ENCODE peak calls at places on chromosomes 3 and 15, in eight cellular contexts. One of them, this sample, is unnamed.

GRCh38 chr15:56496635-56497034 is 31.7 kb upstream of the MNS1 start:
- DNase-seq in HepG2: peak
- DNase-seq in stomach: no peak
- DNase-seq in SK-N-SH: peak
- DNase-seq in transverse colon: no peak
- DNase-seq in ovary: no peak
- DNase-seq in tibial nerve: no peak
- DNase-seq in suprapubic skin: no peak
- DNase-seq in this sample: no peak

GRCh38 chr3:50189274-50189673 is 2.1 kb upstream of the GNAT1 start:
- DNase-seq in HepG2: peak
- DNase-seq in stomach: peak
- DNase-seq in SK-N-SH: peak
- DNase-seq in transverse colon: peak
- DNase-seq in ovary: peak
- DNase-seq in tibial nerve: peak
- DNase-seq in suprapubic skin: no peak
- DNase-seq in this sample: peak

GRCh38 chr15:99157456-99157855 is 52.6 kb downstream of the SYNM start:
- DNase-seq in HepG2: no peak
- DNase-seq in stomach: no peak
- DNase-seq in SK-N-SH: no peak
- DNase-seq in transverse colon: no peak
- DNase-seq in ovary: no peak
- DNase-seq in tibial nerve: no peak
- DNase-seq in suprapubic skin: no peak
- DNase-seq in this sample: no peak

GRCh38 chr15:85934691-85935090 is 140.0 kb upstream of the KLHL25 start:
- DNase-seq in HepG2: no peak
- DNase-seq in stomach: no peak
- DNase-seq in SK-N-SH: no peak
- DNase-seq in transverse colon: no peak
- DNase-seq in ovary: no peak
- DNase-seq in tibial nerve: no peak
- DNase-seq in suprapubic skin: no peak
- DNase-seq in this sample: no peak

GRCh38 chr15:39495871-39496459 is 84.9 kb upstream of the THBS1 start:
- DNase-seq in HepG2: no peak
- DNase-seq in stomach: no peak
- DNase-seq in SK-N-SH: no peak
- DNase-seq in transverse colon: no peak
- DNase-seq in ovary: no peak
- DNase-seq in tibial nerve: no peak
- DNase-seq in suprapubic skin: no peak
- DNase-seq in this sample: no peak

GRCh38 chr3:66153961-66154923 is 66.6 kb upstream of the SLC25A26 start:
- DNase-seq in HepG2: no peak
- DNase-seq in stomach: no peak
- DNase-seq in SK-N-SH: peak
- DNase-seq in transverse colon: no peak
- DNase-seq in ovary: peak
- DNase-seq in tibial nerve: no peak
- DNase-seq in suprapubic skin: no peak
- DNase-seq in this sample: no peak

GRCh38 chr15:88658972-88659931 is 20.4 kb downstream of the ISG20 start:
- DNase-seq in HepG2: no peak
- DNase-seq in stomach: peak
- DNase-seq in SK-N-SH: no peak
- DNase-seq in transverse colon: no peak
- DNase-seq in ovary: no peak
- DNase-seq in tibial nerve: no peak
- DNase-seq in suprapubic skin: no peak
- DNase-seq in this sample: peak

GRCh38 chr3:31462050-31462569 is 70.6 kb upstream of the STT3B start:
- DNase-seq in HepG2: peak
- DNase-seq in stomach: no peak
- DNase-seq in SK-N-SH: no peak
- DNase-seq in transverse colon: peak
- DNase-seq in ovary: no peak
- DNase-seq in tibial nerve: no peak
- DNase-seq in suprapubic skin: no peak
- DNase-seq in this sample: no peak

GRCh38 chr3:107377151-107377550 is at the start of gene CCDC54:
- DNase-seq in HepG2: no peak
- DNase-seq in stomach: no peak
- DNase-seq in SK-N-SH: no peak
- DNase-seq in transverse colon: no peak
- DNase-seq in ovary: no peak
- DNase-seq in tibial nerve: no peak
- DNase-seq in suprapubic skin: no peak
- DNase-seq in this sample: no peak

GRCh38 chr3:119418641-119419040 is 44.8 kb downstream of the TMEM39A start:
- DNase-seq in HepG2: no peak
- DNase-seq in stomach: no peak
- DNase-seq in SK-N-SH: no peak
- DNase-seq in transverse colon: no peak
- DNase-seq in ovary: no peak
- DNase-seq in tibial nerve: no peak
- DNase-seq in suprapubic skin: no peak
- DNase-seq in this sample: no peak

GRCh38 chr3:119418091-119418512 is 45.3 kb downstream of the TMEM39A start:
- DNase-seq in HepG2: no peak
- DNase-seq in stomach: no peak
- DNase-seq in SK-N-SH: no peak
- DNase-seq in transverse colon: no peak
- DNase-seq in ovary: no peak
- DNase-seq in tibial nerve: no peak
- DNase-seq in suprapubic skin: no peak
- DNase-seq in this sample: no peak

GRCh38 chr3:119420196-119420595 is 43.2 kb downstream of the TMEM39A start:
- DNase-seq in HepG2: no peak
- DNase-seq in stomach: no peak
- DNase-seq in SK-N-SH: no peak
- DNase-seq in transverse colon: no peak
- DNase-seq in ovary: no peak
- DNase-seq in tibial nerve: no peak
- DNase-seq in suprapubic skin: no peak
- DNase-seq in this sample: no peak
- TF ChIP-seq EP300 in HepG2: no peak
- TF ChIP-seq EP300 in stomach: no peak
- TF ChIP-seq EP300 in SK-N-SH: no peak
- TF ChIP-seq EP300 in transverse colon: no peak
- TF ChIP-seq EP300 in ovary: no peak
- TF ChIP-seq EP300 in tibial nerve: no peak
- TF ChIP-seq EP300 in suprapubic skin: no peak
- TF ChIP-seq EP300 in this sample: no peak

GRCh38 chr3:14143271-14143605 is 18.4 kb downstream of the TMEM43 start:
- DNase-seq in HepG2: no peak
- DNase-seq in stomach: no peak
- DNase-seq in SK-N-SH: no peak
- DNase-seq in transverse colon: no peak
- DNase-seq in ovary: no peak
- DNase-seq in tibial nerve: no peak
- DNase-seq in suprapubic skin: no peak
- DNase-seq in this sample: no peak
- H3K27ac ChIP-seq in HepG2: peak
- H3K27ac ChIP-seq in stomach: no peak
- H3K27ac ChIP-seq in SK-N-SH: peak
- H3K27ac ChIP-seq in transverse colon: peak
- H3K27ac ChIP-seq in ovary: peak
- H3K27ac ChIP-seq in tibial nerve: peak
- H3K27ac ChIP-seq in suprapubic skin: peak
- H3K27ac ChIP-seq in this sample: peak

GRCh38 chr3:115986555-115987207 is 363.4 kb downstream of the GAP43 start:
- DNase-seq in HepG2: peak
- DNase-seq in stomach: no peak
- DNase-seq in SK-N-SH: peak
- DNase-seq in transverse colon: no peak
- DNase-seq in ovary: no peak
- DNase-seq in tibial nerve: no peak
- DNase-seq in suprapubic skin: no peak
- DNase-seq in this sample: no peak
- TF ChIP-seq CTCF in HepG2: peak
- TF ChIP-seq CTCF in stomach: no peak
- TF ChIP-seq CTCF in SK-N-SH: peak
- TF ChIP-seq CTCF in transverse colon: peak
- TF ChIP-seq CTCF in ovary: no peak
- TF ChIP-seq CTCF in tibial nerve: no peak
- TF ChIP-seq CTCF in suprapubic skin: no peak
- TF ChIP-seq CTCF in this sample: no peak

DNA sequence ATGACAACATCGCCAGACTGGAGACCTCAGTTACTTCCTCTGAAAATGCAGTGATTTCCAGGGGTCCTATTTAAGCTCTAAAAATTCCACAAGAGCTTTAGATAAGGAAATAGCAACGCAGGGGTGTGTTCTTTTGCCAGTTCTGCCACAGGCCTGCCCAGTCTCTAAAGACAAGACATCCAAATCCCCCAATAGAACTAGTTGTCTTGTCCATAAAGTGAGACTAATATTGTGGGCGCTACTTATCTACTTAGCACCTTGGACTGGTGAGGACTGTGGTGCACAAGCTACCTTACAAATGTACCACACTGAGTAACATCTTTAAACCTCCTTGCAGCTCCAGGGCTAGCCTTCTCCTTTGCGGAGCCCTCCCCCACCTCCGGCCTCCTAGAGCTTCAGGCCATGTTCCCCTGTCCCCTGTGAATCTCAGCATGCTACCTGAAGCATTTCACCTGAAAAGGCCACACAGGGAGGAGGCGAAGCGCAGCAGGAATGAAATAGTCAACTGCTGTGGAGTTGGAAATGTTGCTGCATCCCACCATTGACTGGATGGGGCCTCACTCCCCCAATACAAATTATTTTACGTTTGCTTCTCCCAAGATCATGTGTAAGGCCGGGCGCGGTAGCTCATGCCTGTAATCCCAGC is 9.6 kb upstream of the LRRC2 start:
- DNase-seq in HepG2: no peak
- DNase-seq in stomach: no peak
- DNase-seq in SK-N-SH: no peak
- DNase-seq in transverse colon: no peak
- DNase-seq in ovary: no peak
- DNase-seq in tibial nerve: no peak
- DNase-seq in suprapubic skin: no peak
- DNase-seq in this sample: no peak
- TF ChIP-seq EP300 in HepG2: no peak
- TF ChIP-seq EP300 in stomach: no peak
- TF ChIP-seq EP300 in SK-N-SH: no peak
- TF ChIP-seq EP300 in transverse colon: no peak
- TF ChIP-seq EP300 in ovary: no peak
- TF ChIP-seq EP300 in tibial nerve: no peak
- TF ChIP-seq EP300 in suprapubic skin: no peak
- TF ChIP-seq EP300 in this sample: no peak